ENCODE peak calls at places on chromosome 9, in six cellular contexts. One of them, this sample, is unnamed.

GRCh38 chr9:84239341-84239740 is 101.2 kb downstream of the SLC28A3 start:
- DNase-seq in hippocampal formation: no peak
- DNase-seq in NCI-H1436 treated with DMSO at 0.1 percent for 48 hours: no peak
- DNase-seq in mesendoderm: no peak
- DNase-seq in astrocyte of the spinal cord: no peak
- DNase-seq in LoVo: no peak
- DNase-seq in this sample: peak; percentile 70

GRCh38 chr9:97389249-97389648 is 22.6 kb upstream of the TDRD7 start:
- DNase-seq in mesendoderm: no peak
- DNase-seq in LoVo: no peak
- DNase-seq in hippocampal formation: no peak
- DNase-seq in NCI-H1436 treated with DMSO at 0.1 percent for 48 hours: no peak
- DNase-seq in astrocyte of the spinal cord: no peak
- DNase-seq in this sample: no peak

GRCh38 chr9:138100711-138101349 is 223.2 kb downstream of the CACNA1B start:
- DNase-seq in NCI-H1436 treated with DMSO at 0.1 percent for 48 hours: no peak
- DNase-seq in hippocampal formation: no peak
- DNase-seq in mesendoderm: no peak
- DNase-seq in LoVo: no peak
- DNase-seq in astrocyte of the spinal cord: no peak
- DNase-seq in this sample: no peak

GRCh38 chr9:108549184-108549583 is 306.6 kb downstream of the ACTL7B start:
- DNase-seq in mesendoderm: no peak
- DNase-seq in NCI-H1436 treated with DMSO at 0.1 percent for 48 hours: no peak
- DNase-seq in hippocampal formation: no peak
- DNase-seq in LoVo: no peak
- DNase-seq in astrocyte of the spinal cord: no peak
- DNase-seq in this sample: no peak

GRCh38 chr9:88418025-88418424 is 29.8 kb downstream of the SPIN1 start:
- DNase-seq in hippocampal formation: no peak
- DNase-seq in LoVo: no peak
- DNase-seq in astrocyte of the spinal cord: no peak
- DNase-seq in mesendoderm: peak; percentile 56
- DNase-seq in NCI-H1436 treated with DMSO at 0.1 percent for 48 hours: no peak
- DNase-seq in this sample: no peak

GRCh38 chr9:106929471-106930198 is 66.7 kb downstream of the ZNF462 start:
- DNase-seq in astrocyte of the spinal cord: peak; percentile 47
- DNase-seq in hippocampal formation: no peak
- DNase-seq in LoVo: no peak
- DNase-seq in mesendoderm: no peak
- DNase-seq in NCI-H1436 treated with DMSO at 0.1 percent for 48 hours: no peak
- DNase-seq in this sample: no peak

GRCh38 chr9:95138474-95138873 is 179.0 kb downstream of the FANCC start:
- DNase-seq in mesendoderm: peak; percentile 62
- DNase-seq in hippocampal formation: no peak
- DNase-seq in NCI-H1436 treated with DMSO at 0.1 percent for 48 hours: no peak
- DNase-seq in LoVo: no peak
- DNase-seq in astrocyte of the spinal cord: no peak
- DNase-seq in this sample: peak; percentile 32

GRCh38 chr9:134066923-134067851 is 639 bp downstream of the BRD3 start:
- DNase-seq in NCI-H1436 treated with DMSO at 0.1 percent for 48 hours: no peak
- DNase-seq in hippocampal formation: no peak
- DNase-seq in mesendoderm: peak; percentile 36
- DNase-seq in LoVo: no peak
- DNase-seq in astrocyte of the spinal cord: no peak
- DNase-seq in this sample: peak; percentile 22

GRCh38 chr9:101977614-101978210 is 239.3 kb upstream of the GRIN3A start:
- DNase-seq in LoVo: peak; percentile 51
- DNase-seq in astrocyte of the spinal cord: peak; percentile 30
- DNase-seq in mesendoderm: peak; percentile 13
- DNase-seq in hippocampal formation: peak; percentile 25
- DNase-seq in NCI-H1436 treated with DMSO at 0.1 percent for 48 hours: no peak
- DNase-seq in this sample: peak; percentile 1

GRCh38 chr9:96383165-96383939 is at the start of gene SLC35D2:
- DNase-seq in NCI-H1436 treated with DMSO at 0.1 percent for 48 hours: no peak
- DNase-seq in hippocampal formation: peak; percentile 61
- DNase-seq in mesendoderm: peak; percentile 78
- DNase-seq in astrocyte of the spinal cord: peak; percentile 51
- DNase-seq in LoVo: peak; percentile 78
- DNase-seq in this sample: peak; percentile 59

GRCh38 chr9:35842020-35842745 is 13.2 kb downstream of the TMEM8B start:
- DNase-seq in astrocyte of the spinal cord: no peak
- DNase-seq in mesendoderm: no peak
- DNase-seq in LoVo: no peak
- DNase-seq in NCI-H1436 treated with DMSO at 0.1 percent for 48 hours: no peak
- DNase-seq in hippocampal formation: no peak
- DNase-seq in this sample: peak; percentile 38

GRCh38 chr9:17776735-17777134 is 197.9 kb downstream of the SH3GL2 start:
- DNase-seq in NCI-H1436 treated with DMSO at 0.1 percent for 48 hours: no peak
- DNase-seq in mesendoderm: no peak
- DNase-seq in LoVo: no peak
- DNase-seq in hippocampal formation: no peak
- DNase-seq in astrocyte of the spinal cord: no peak
- DNase-seq in this sample: no peak

GRCh38 chr9:130438368-130438981 is 6.3 kb upstream of the ASS1 start:
- DNase-seq in NCI-H1436 treated with DMSO at 0.1 percent for 48 hours: no peak
- DNase-seq in mesendoderm: no peak
- DNase-seq in astrocyte of the spinal cord: no peak
- DNase-seq in LoVo: no peak
- DNase-seq in hippocampal formation: no peak
- DNase-seq in this sample: no peak

GRCh38 chr9:121989010-121989409 is 104.1 kb downstream of the TTLL11 start:
- DNase-seq in astrocyte of the spinal cord: peak; percentile 52
- DNase-seq in mesendoderm: peak; percentile 85
- DNase-seq in LoVo: no peak
- DNase-seq in NCI-H1436 treated with DMSO at 0.1 percent for 48 hours: no peak
- DNase-seq in hippocampal formation: no peak
- DNase-seq in this sample: no peak

GRCh38 chr9:125538092-125538473 is 168.9 kb downstream of the MAPKAP1 start:
- DNase-seq in NCI-H1436 treated with DMSO at 0.1 percent for 48 hours: peak; percentile 18
- DNase-seq in astrocyte of the spinal cord: peak; percentile 96
- DNase-seq in mesendoderm: no peak
- DNase-seq in hippocampal formation: no peak
- DNase-seq in LoVo: peak; percentile 85
- DNase-seq in this sample: peak; percentile 89

GRCh38 chr9:95588724-95589282 is 72.0 kb upstream of the PTCH1 start:
- DNase-seq in hippocampal formation: no peak
- DNase-seq in LoVo: no peak
- DNase-seq in astrocyte of the spinal cord: no peak
- DNase-seq in NCI-H1436 treated with DMSO at 0.1 percent for 48 hours: no peak
- DNase-seq in mesendoderm: no peak
- DNase-seq in this sample: no peak

GRCh38 chr9:89427621-89428221 is 70.2 kb downstream of the SEMA4D start:
- DNase-seq in hippocampal formation: no peak
- DNase-seq in astrocyte of the spinal cord: no peak
- DNase-seq in LoVo: no peak
- DNase-seq in NCI-H1436 treated with DMSO at 0.1 percent for 48 hours: no peak
- DNase-seq in mesendoderm: no peak
- DNase-seq in this sample: no peak

GRCh38 chr9:97363661-97364299 is 48.1 kb upstream of the TDRD7 start:
- DNase-seq in LoVo: no peak
- DNase-seq in astrocyte of the spinal cord: no peak
- DNase-seq in hippocampal formation: no peak
- DNase-seq in NCI-H1436 treated with DMSO at 0.1 percent for 48 hours: no peak
- DNase-seq in mesendoderm: no peak
- DNase-seq in this sample: no peak

GRCh38 chr9:76571288-76572204 is 112.6 kb downstream of the GCNT1 start:
- DNase-seq in mesendoderm: no peak
- DNase-seq in NCI-H1436 treated with DMSO at 0.1 percent for 48 hours: no peak
- DNase-seq in LoVo: peak; percentile 5
- DNase-seq in hippocampal formation: no peak
- DNase-seq in astrocyte of the spinal cord: no peak
- DNase-seq in this sample: no peak

GRCh38 chr9:34037626-34038025 is 11.1 kb downstream of the UBAP2 start:
- DNase-seq in NCI-H1436 treated with DMSO at 0.1 percent for 48 hours: no peak
- DNase-seq in LoVo: no peak
- DNase-seq in hippocampal formation: no peak
- DNase-seq in astrocyte of the spinal cord: no peak
- DNase-seq in mesendoderm: no peak
- DNase-seq in this sample: no peak